ENCODE peak calls at places on chromosomes 11 and 22, in nine cellular contexts. J is tibial nerve, A is right cardiac atrium, N is H9, V is AG04450, S is vagina, P is left lung, K is adrenal gland, Q is heart right ventricle. Z is an unnamed sample.
A peak's percentile ranks its signal among the peaks of the same experiment; 100 is the strongest.

GRCh38 chr11:11750479-11750878 is 91.3 kb upstream of the USP47 start:
- DNase-seq in V (no peak), S (no peak), K (no peak), P (no peak), N (no peak), A (no peak), J (no peak), Q (no peak), Z (no peak)

GRCh38 chr22:29679316-29679715 is 40.5 kb upstream of the CABP7 start:
- DNase-seq in N (no peak), V (no peak), S (no peak), Q (no peak), J (no peak), K (no peak), P (no peak), A (no peak), Z (no peak)

GRCh38 chr11:82818399-82819043 is 81.7 kb downstream of the PRCP start:
- DNase-seq in N (no peak), S (no peak), Q (no peak), A (no peak), V (no peak), K (no peak), P (no peak), J (no peak), Z (no peak)

GRCh38 chr11:74806267-74806666 is 57.6 kb downstream of the RNF169 start:
- DNase-seq in V (no peak), Q (no peak), N (no peak), A (no peak), J (no peak), P (no peak), S (no peak), K (no peak), Z (no peak)

GRCh38 chr11:17601206-17602075 is 54.4 kb downstream of the OTOG start:
- DNase-seq in K (no peak), P (no peak), J (no peak), A (no peak), N (no peak), Q (no peak), S (no peak), V (no peak), Z (no peak)

GRCh38 chr11:94450061-94450460 is 43.6 kb downstream of the MRE11 start:
- DNase-seq in V (no peak), K (no peak), P (no peak), N (no peak), A (no peak), S (no peak), Q (no peak), J (no peak), Z (no peak)

GRCh38 chr11:9494316-9494715 is 33.5 kb downstream of the ZNF143 start:
- DNase-seq in K (no peak), S (no peak), A (no peak), Q (no peak), V (no peak), J (no peak), N (no peak), P (no peak), Z (no peak)

GRCh38 chr11:77656362-77656761 is 18.8 kb upstream of the CLNS1A start:
- DNase-seq in N (peak; percentile 31), A (no peak), V (no peak), S (no peak), K (no peak), Q (no peak), J (no peak), P (no peak), Z (no peak)

GRCh38 chr22:22858559-22858937 is 29.1 kb upstream of the IGLL5 start:
- DNase-seq in A (no peak), S (no peak), Q (no peak), N (no peak), K (no peak), V (no peak), P (no peak), J (no peak), Z (no peak)

GRCh38 chr11:2924381-2924780 is 4.8 kb downstream of the PHLDA2 start:
- DNase-seq in J (no peak), P (no peak), N (no peak), K (no peak), Q (no peak), A (peak; percentile 55), S (no peak), V (no peak), Z (no peak)

GRCh38 chr11:47928426-47928825 is 51.9 kb upstream of the PTPRJ start:
- DNase-seq in V (no peak), A (no peak), Q (no peak), S (no peak), N (no peak), J (no peak), K (no peak), P (no peak), Z (no peak)

GRCh38 chr11:10317776-10318526 is 13.1 kb downstream of the ADM start:
- DNase-seq in A (no peak), S (no peak), Q (no peak), K (no peak), N (no peak), V (no peak), J (no peak), P (no peak), Z (no peak)

GRCh38 chr11:134364261-134364660 is 32.5 kb downstream of the GLB1L2 start:
- DNase-seq in P (peak; percentile 16), A (no peak), Q (no peak), V (no peak), N (no peak), K (no peak), S (no peak), J (no peak), Z (no peak)

GRCh38 chr11:61335355-61335710 is 2.3 kb downstream of the TKFC start:
- DNase-seq in J (no peak), A (no peak), K (peak; percentile 46), Q (no peak), N (no peak), P (peak; percentile 30), V (no peak), S (no peak), Z (no peak)

GRCh38 chr11:89125298-89125697 is 52.4 kb upstream of the TYR start:
- DNase-seq in A (peak; percentile 26), N (peak; percentile 43), S (no peak), K (no peak), Q (no peak), J (no peak), V (no peak), P (no peak), Z (no peak)

GRCh38 chr22:17972385-17973181 is 51.8 kb downstream of the MICAL3 start:
- DNase-seq in S (no peak), P (no peak), J (no peak), A (peak; percentile 77), V (peak; percentile 64), Q (no peak), N (no peak), K (peak; percentile 56), Z (no peak)

GRCh38 chr22:49753276-49753884 is 74.3 kb downstream of the BRD1 start:
- DNase-seq in K (no peak), P (no peak), Q (no peak), J (no peak), N (no peak), A (no peak), S (no peak), V (no peak), Z (no peak)

DNA sequence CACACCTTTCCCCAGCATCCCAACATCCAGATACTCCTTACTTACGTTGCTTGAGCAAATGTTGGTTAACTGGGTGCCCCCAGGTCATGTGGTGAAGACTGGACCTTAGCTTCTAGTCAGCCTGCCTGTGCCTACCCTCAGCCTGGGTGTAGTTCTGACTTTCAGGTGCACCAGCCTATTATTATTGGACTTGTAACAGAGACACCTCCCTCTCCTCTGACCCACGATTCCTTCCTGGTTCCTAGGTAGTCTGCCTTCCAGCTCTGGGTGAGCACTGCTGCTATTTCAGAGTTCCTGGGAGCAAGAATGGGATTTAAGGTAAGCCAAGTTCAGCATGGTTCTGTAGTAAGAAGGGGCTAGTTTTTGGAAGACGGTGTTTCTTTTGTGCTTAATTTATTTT is 138.2 kb downstream of the DSCAML1 start:
- DNase-seq in P (no peak), Q (no peak), V (no peak), A (no peak), N (no peak), S (no peak), K (no peak), J (no peak), Z (no peak)
- H3K9me3 ChIP-seq in P (no peaks in the 10 kb centered on the region), Q (no peaks in the 10 kb centered on the region), V (no peaks in the 10 kb centered on the region), A (no peaks in the 10 kb centered on the region), N (no peaks in the 10 kb centered on the region), S (no peaks in the 10 kb centered on the region), K (no peaks in the 10 kb centered on the region), J (no peaks in the 10 kb centered on the region), Z (no peaks in the 10 kb centered on the region)

DNA sequence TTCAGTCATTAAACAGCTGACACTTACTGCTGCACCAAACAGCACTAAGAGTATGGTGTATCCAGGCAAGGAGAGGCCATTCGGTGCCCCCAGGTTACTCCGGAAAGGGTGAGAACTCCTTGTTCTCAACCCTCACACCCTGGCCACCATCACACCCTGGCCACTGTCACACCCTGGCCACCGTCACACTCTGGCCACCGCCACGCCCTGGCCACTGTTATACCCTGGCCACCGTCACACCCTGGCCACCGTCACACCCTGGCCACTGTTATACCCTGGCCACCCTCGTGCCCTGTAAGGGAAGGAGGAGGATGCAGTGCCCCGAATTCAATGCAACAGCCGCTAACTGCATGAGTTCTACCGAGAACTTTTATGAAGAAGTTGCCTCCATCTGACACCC is 644.4 kb downstream of the TBC1D22A start:
- DNase-seq in S (peak; percentile 37), P (no peak), K (no peak), V (no peak), A (no peak), J (no peak), N (no peak), Q (no peak), Z (no peak)
- H3K9me3 ChIP-seq in S (no peaks in the 10 kb centered on the region), P (no peaks in the 10 kb centered on the region), K (no peaks in the 10 kb centered on the region), V (peaks cover 8% of the 10 kb centered on the region), A (no peaks in the 10 kb centered on the region), J (no peaks in the 10 kb centered on the region), N (peaks cover 95% of the 10 kb centered on the region), Q (no peaks in the 10 kb centered on the region), Z (no peaks in the 10 kb centered on the region)

DNA sequence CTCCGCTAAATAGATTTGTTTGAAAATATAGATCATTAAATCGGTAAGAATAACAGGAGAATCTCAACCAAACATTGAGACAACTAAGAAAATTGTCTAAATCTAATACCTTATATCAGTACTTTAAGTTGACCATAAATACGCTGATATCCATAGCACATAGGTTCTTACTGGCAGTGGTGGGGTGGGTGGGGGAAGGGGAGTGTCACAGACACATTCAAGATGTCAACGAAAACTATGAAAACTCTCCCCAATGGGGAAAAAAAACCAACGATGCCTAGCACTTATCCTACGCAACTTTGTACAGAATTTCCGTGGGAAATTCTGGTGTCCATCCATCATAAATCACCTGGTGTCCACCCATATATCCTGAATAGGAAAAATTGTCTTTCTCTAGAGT is 6.2 kb downstream of the GRAP2 start:
- DNase-seq in A (no peak), P (no peak), V (no peak), N (no peak), Q (no peak), J (no peak), S (no peak), K (no peak), Z (no peak)
- H3K9me3 ChIP-seq in A (no peaks in the 10 kb centered on the region), P (no peaks in the 10 kb centered on the region), V (no peaks in the 10 kb centered on the region), N (no peaks in the 10 kb centered on the region), Q (no peaks in the 10 kb centered on the region), J (no peaks in the 10 kb centered on the region), S (no peaks in the 10 kb centered on the region), K (no peaks in the 10 kb centered on the region), Z (no peaks in the 10 kb centered on the region)

GRCh38 chr11:79353706-79354105 is 87.1 kb downstream of the TENM4 start:
- DNase-seq in V (no peak), N (no peak), S (no peak), J (no peak), A (no peak), K (no peak), Q (no peak), P (no peak), Z (no peak)

GRCh38 chr11:79348976-79349682 is 91.7 kb downstream of the TENM4 start:
- DNase-seq in S (no peak), N (no peak), K (no peak), J (no peak), A (no peak), Q (no peak), V (no peak), P (no peak), Z (no peak)

GRCh38 chr11:79352304-79352703 is 88.5 kb downstream of the TENM4 start:
- DNase-seq in K (no peak), J (no peak), Q (no peak), P (no peak), N (no peak), S (no peak), V (no peak), A (no peak), Z (no peak)
- H3K9me3 ChIP-seq in K (no peaks in the 10 kb centered on the region), J (no peaks in the 10 kb centered on the region), Q (no peaks in the 10 kb centered on the region), P (no peaks in the 10 kb centered on the region), N (no peaks in the 10 kb centered on the region), S (no peaks in the 10 kb centered on the region), V (no peaks in the 10 kb centered on the region), A (no peaks in the 10 kb centered on the region), Z (no peaks in the 10 kb centered on the region)

Z was measured in effector memory CD4-positive, alpha-beta T cell.